ENCODE peak calls at places on chromosomes 16 and 17, in four cellular contexts. N, D, Y and G are unnamed samples.

GRCh38 chr17:31092475-31093064 is 2.2 kb upstream of the NF1 start:
- DNase-seq in N (peak; percentile 23), D (no peak), Y (no peak), G (peak; percentile 23)

GRCh38 chr16:7431723-7432122 is 99.1 kb downstream of the RBFOX1 start:
- DNase-seq in N (no peak), D (no peak), Y (no peak), G (no peak)

GRCh38 chr16:77273-77806 is 685 bp upstream of the MPG start:
- DNase-seq in N (peak; percentile 61), D (no peak), Y (no peak), G (peak; percentile 73)

GRCh38 chr17:45433136-45433535 is 466 bp upstream of the ARHGAP27 start:
- DNase-seq in N (no peak), D (no peak), Y (no peak), G (no peak)

GRCh38 chr17:38509008-38509771 is 80.9 kb downstream of the ARHGAP23 start:
- DNase-seq in N (peak; percentile 91), D (no peak), Y (peak; percentile 92), G (peak; percentile 86)

GRCh38 chr17:45143767-45144198 is 4.5 kb upstream of the HEXIM1 start:
- DNase-seq in N (peak; percentile 80), D (no peak), Y (peak; percentile 51), G (no peak)

GRCh38 chr17:28295677-28296578 is 23.1 kb upstream of the TMEM97 start:
- DNase-seq in N (no peak), D (no peak), Y (no peak), G (no peak)

GRCh38 chr17:50514936-50515702 is 6.9 kb downstream of the MYCBPAP start:
- DNase-seq in N (no peak), D (no peak), Y (no peak), G (no peak)

GRCh38 chr16:15507299-15507958 is 73.0 kb downstream of the BMERB1 start:
- DNase-seq in N (peak; percentile 53), D (no peak), Y (no peak), G (no peak)

GRCh38 chr17:41131979-41132378 is 8.0 kb upstream of the KRTAP4-12 start:
- DNase-seq in N (peak; percentile 67), D (no peak), Y (no peak), G (no peak)

GRCh38 chr17:56785997-56786680 is 47.6 kb downstream of the C17orf67 start:
- DNase-seq in N (no peak), D (no peak), Y (no peak), G (no peak)

GRCh38 chr16:29007865-29008593 is 23.2 kb downstream of the LAT start:
- DNase-seq in N (peak; percentile 90), D (no peak), Y (peak; percentile 42), G (no peak)

GRCh38 chr16:50462793-50463507 is 85.2 kb upstream of the NKD1 start:
- DNase-seq in N (no peak), D (no peak), Y (no peak), G (no peak)

GRCh38 chr16:74774223-74775139 is at the start of gene FA2H:
- DNase-seq in N (peak; percentile 23), D (no peak), Y (peak; percentile 97), G (peak; percentile 96)

GRCh38 chr16:15799851-15800495 is 56.9 kb downstream of the MYH11 start:
- DNase-seq in N (no peak), D (no peak), Y (no peak), G (no peak)

GRCh38 chr16:50386139-50386538 is 17.4 kb upstream of the BRD7 start:
- DNase-seq in N (no peak), D (no peak), Y (peak; percentile 64), G (peak; percentile 21)

GRCh38 chr16:31148896-31149295 is 970 bp downstream of the PRSS36 start:
- DNase-seq in N (no peak), D (no peak), Y (no peak), G (no peak)

GRCh38 chr16:84374160-84374489 is 5.8 kb downstream of the ATP2C2 start:
- DNase-seq in N (no peak), D (no peak), Y (no peak), G (no peak)

GRCh38 chr17:48139948-48140347 is 32.4 kb downstream of the SNX11 start:
- DNase-seq in N (no peak), D (no peak), Y (no peak), G (no peak)

GRCh38 chr16:47043970-47044684 is 70.7 kb upstream of the DNAJA2 start:
- DNase-seq in N (no peak), D (no peak), Y (no peak), G (no peak)

GRCh38 chr17:72972263-72972951 is 120.1 kb downstream of the SLC39A11 start:
- DNase-seq in N (no peak), D (no peak), Y (no peak), G (no peak)

GRCh38 chr17:29449865-29450671 is 59.9 kb downstream of the TAOK1 start:
- DNase-seq in N (no peak), D (no peak), Y (no peak), G (no peak)

GRCh38 chr17:68738044-68738443 is 136.9 kb upstream of the FAM20A start:
- DNase-seq in N (no peak), D (no peak), Y (no peak), G (no peak)

GRCh38 chr17:74737299-74738050 is 419 bp downstream of the RAB37 start:
- DNase-seq in N (no peak), D (no peak), Y (no peak), G (peak; percentile 80)

GRCh38 chr16:84759906-84760305 is 59.9 kb upstream of the CRISPLD2 start:
- DNase-seq in N (no peak), D (no peak), Y (no peak), G (no peak)

GRCh38 chr17:9383828-9384227 is 191.8 kb downstream of the STX8 start:
- DNase-seq in N (no peak), D (no peak), Y (no peak), G (no peak)

GRCh38 chr16:1786242-1787055 is 3.7 kb downstream of the NUBP2 start:
- DNase-seq in N (no peak), D (no peak), Y (no peak), G (no peak)

GRCh38 chr17:37446027-37446426 is 39.3 kb downstream of the TADA2A start:
- DNase-seq in N (no peak), D (peak; percentile 81), Y (no peak), G (peak; percentile 40)

GRCh38 chr17:37447641-37448040 is 41.0 kb downstream of the TADA2A start:
- DNase-seq in N (peak; percentile 51), D (no peak), Y (no peak), G (no peak)

DNA sequence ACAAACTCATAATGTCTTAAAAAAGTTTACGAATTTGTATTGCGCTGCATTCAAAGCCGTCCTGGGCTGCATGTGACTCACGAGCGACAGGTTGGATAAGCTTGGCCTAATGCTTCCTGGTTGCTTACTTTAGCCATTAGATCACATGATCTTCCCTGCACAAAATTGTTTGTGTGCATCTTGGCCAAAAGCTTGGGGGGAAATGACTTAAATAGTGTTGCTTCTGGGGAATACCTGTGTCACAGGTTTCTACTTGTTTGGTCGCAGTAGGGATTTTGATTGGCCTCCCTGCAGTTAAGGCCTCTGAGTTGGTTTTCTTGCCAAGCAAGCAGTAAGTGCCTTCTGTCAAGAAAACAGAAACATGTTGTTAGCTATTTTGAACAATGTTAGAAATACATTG is 39.6 kb upstream of the DUSP14 start:
- DNase-seq in N (peak; percentile 18), D (no peak), Y (no peak), G (no peak)
- TF ChIP-seq RFX5 in N (no peak), D (no peak), Y (no peak), G (no peak)

GRCh38 chr17:82235775-82236141 is 6.9 kb downstream of the SLC16A3 start:
- DNase-seq in N (no peak), D (no peak), Y (no peak), G (no peak)
- TF ChIP-seq POLR2A in N (no peak), D (no peak), Y (no peak), G (no peak)

GRCh38 chr16:54576776-54577175 is 290.2 kb upstream of the IRX3 start:
- DNase-seq in N (no peak), D (no peak), Y (no peak), G (no peak)

GRCh38 chr16:54582631-54583250 is 296.2 kb upstream of the IRX3 start:
- DNase-seq in N (no peak), D (no peak), Y (no peak), G (no peak)

GRCh38 chr16:54577566-54578180 is 291.1 kb upstream of the IRX3 start:
- DNase-seq in N (no peak), D (no peak), Y (no peak), G (no peak)
- TF ChIP-seq ELK1 in N (no peak), D (no peak), Y (no peak), G (no peak)

DNA sequence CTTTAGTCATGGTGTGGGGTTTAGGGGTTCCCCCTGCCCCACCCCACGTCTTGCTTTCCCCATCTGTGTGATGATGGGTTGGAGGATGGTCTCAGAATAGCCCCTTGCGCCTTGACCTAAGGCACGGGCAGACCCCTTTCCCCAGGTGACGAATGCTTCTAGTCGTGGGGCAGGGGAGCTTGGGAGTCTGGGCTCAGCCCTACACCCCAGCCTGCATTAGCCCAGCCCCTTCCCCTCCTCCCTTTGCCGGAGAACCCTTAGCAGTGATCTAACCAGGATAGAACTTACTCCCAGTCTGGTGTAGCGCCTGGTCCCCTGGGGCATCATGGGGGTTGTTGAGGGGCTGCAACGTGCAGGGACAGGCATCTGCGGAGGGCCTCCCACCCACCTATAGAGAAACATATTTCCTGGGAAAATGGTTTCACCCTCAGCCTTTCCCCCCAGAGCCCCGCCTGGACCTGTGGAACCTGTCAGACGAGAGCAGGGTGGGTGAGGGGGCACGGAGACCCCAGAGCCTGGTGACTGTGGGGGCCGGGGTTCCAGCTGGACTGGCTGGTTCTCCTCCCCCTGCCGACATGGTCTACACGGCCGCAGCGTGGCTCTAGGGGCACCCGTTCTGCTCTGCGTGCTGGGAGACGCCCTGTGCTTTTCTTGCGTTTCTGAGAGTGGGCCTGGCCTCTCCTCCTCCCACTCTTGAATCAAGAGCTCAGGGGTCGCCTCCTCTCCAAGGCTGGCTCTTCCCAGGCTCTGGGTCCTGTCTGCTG is 4.7 kb downstream of the SMTNL2 start:
- DNase-seq in N (no peak), D (no peak), Y (no peak), G (no peak)
- TF ChIP-seq RFX5 in N (no peak), D (no peak), Y (no peak), G (no peak)

GRCh38 chr17:44123356-44124117 is at the start of gene HDAC5:
- DNase-seq in N (peak; percentile 91), D (peak; percentile 73), Y (peak; percentile 95), G (peak; percentile 92)
- TF ChIP-seq POLR2A in N (peak; percentile 26), D (peak; percentile 71), Y (peak; percentile 71), G (peak; percentile 60)

GRCh38 chr17:81030726-81031570 is 4.0 kb upstream of the BAIAP2 start:
- DNase-seq in N (no peak), D (no peak), Y (no peak), G (no peak)
- TF ChIP-seq ELK1 in N (no peak), D (no peak), Y (no peak), G (no peak)

DNA sequence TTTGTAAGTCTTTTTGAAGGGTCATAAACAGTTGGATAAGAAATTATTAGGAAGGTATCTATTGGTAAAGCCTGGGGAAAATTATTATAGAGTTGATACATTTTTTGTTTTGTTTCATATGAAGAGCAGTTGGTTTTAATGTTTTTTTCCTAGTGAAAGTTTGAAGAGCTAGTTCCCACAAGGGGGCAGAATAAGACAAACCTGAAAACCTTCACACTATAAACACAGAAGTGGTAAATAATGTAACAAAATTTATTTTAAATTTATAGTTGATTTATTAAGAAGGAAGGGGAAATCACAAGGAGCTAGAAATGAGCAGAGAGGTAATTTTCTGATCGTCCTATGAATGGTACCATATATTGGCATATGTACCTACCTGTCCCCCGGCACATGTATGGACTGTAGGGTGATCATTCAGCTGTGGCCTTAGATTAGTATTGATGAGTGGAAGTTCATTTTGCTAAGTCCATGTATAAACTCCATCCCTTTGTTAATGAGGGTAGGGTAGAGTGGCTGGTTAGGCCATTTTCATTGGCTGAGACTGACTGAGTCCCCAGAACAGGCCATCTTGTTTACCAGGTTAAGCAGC is 116.3 kb downstream of the TANC2 start:
- DNase-seq in N (peak; percentile 58), D (no peak), Y (no peak), G (peak; percentile 26)
- TF ChIP-seq RFX5 in N (no peak), D (no peak), Y (no peak), G (no peak)

GRCh38 chr16:3022208-3022696 is 1.5 kb downstream of the HCFC1R1 start:
- DNase-seq in N (peak; percentile 95), D (no peak), Y (peak; percentile 50), G (peak; percentile 84)
- TF ChIP-seq POLR2A in N (peak; percentile 23), D (no peak), Y (no peak), G (no peak)